ENCODE peak calls at places on chromosomes 7 and 10, in ten cellular contexts. D is iris pigment epithelial cell; R is activated CD8-positive, alpha-beta memory T cell treated with anti-CD3 and anti-CD28 coated beads for 48 hours; B is activated effector memory CD4-positive, alpha-beta T cell treated with Interleukin-2 at 50 U/mL for 16 hours; I is substantia nigra; H is C1 segment of cervical spinal cord; S is stimulated activated CD8-positive, alpha-beta memory T cell treated with anti-CD3 and anti-CD28 coated beads, Interleukin-12 subunit alpha, Interleukin-12 subunit beta, amount 100 ng/mL, for 4 hours; Y is GM04504; L is T-helper 2 cell; T is ACHN. C is an unnamed sample.
A peak's percentile ranks its signal among the peaks of the same experiment; 100 is the strongest.

GRCh38 chr10:114523876-114524275 is 119.6 kb upstream of the AFAP1L2 start:
- DNase-seq in D (no peak), R (no peak), B (no peak), I (no peak), H (no peak), S (no peak), Y (no peak), L (no peak), T (no peak), C (no peak)

GRCh38 chr7:144529269-144529926 is 125.9 kb upstream of the NOBOX start:
- DNase-seq in D (no peak), R (no peak), B (no peak), I (no peak), H (no peak), S (no peak), Y (no peak), L (no peak), T (peak; percentile 53), C (no peak)

GRCh38 chr10:127027786-127028185 is 122.6 kb downstream of the DOCK1 start:
- DNase-seq in D (no peak), R (no peak), B (no peak), I (no peak), H (no peak), S (no peak), Y (no peak), L (no peak), T (no peak), C (no peak)

GRCh38 chr7:28570113-28570969 is 158.0 kb downstream of the CREB5 start:
- DNase-seq in D (no peak), R (no peak), B (no peak), I (no peak), H (no peak), S (no peak), Y (no peak), L (no peak), T (peak; percentile 100), C (no peak)

GRCh38 chr7:108358553-108358952 is 97.7 kb downstream of the NRCAM start:
- DNase-seq in D (peak; percentile 93), R (no peak), B (no peak), I (no peak), H (no peak), S (no peak), Y (peak; percentile 38), L (no peak), T (no peak), C (no peak)

GRCh38 chr10:29555746-29556481 is 78.9 kb downstream of the SVIL start:
- DNase-seq in D (peak; percentile 82), R (no peak), B (no peak), I (no peak), H (no peak), S (no peak), Y (peak; percentile 60), L (no peak), T (no peak), C (no peak)

GRCh38 chr7:103626776-103627175 is 180.8 kb upstream of the SLC26A5 start:
- DNase-seq in D (peak; percentile 17), R (no peak), B (no peak), I (no peak), H (no peak), S (no peak), Y (peak; percentile 16), L (no peak), T (no peak), C (no peak)

GRCh38 chr7:2646680-2647571 is 15.1 kb downstream of the TTYH3 start:
- DNase-seq in D (no peak), R (no peak), B (no peak), I (no peak), H (no peak), S (no peak), Y (no peak), L (no peak), T (no peak), C (no peak)

GRCh38 chr7:138865843-138866242 is 67.8 kb upstream of the ATP6V0A4 start:
- DNase-seq in D (peak; percentile 30), R (no peak), B (no peak), I (no peak), H (no peak), S (peak; percentile 10), Y (no peak), L (peak; percentile 12), T (peak; percentile 48), C (peak; percentile 12)

C was measured in effector CD4-positive, alpha-beta T cell.